ENCODE peak calls at places on chromosomes 11 and 22, in nine cellular contexts. Z, I, N, M, O, R, V, W and E are unnamed samples.

GRCh38 chr11:100004541-100004940 is 682.5 kb upstream of the ARHGAP42 start:
- DNase-seq in Z (no peak), I (no peak), N (no peak), M (no peak), O (no peak), R (no peak), V (peak; percentile 43), W (no peak), E (no peak)

GRCh38 chr22:33357894-33358440 is 299.8 kb upstream of the SYN3 start:
- DNase-seq in Z (no peak), I (no peak), N (no peak), M (no peak), O (no peak), R (no peak), V (no peak), W (no peak), E (no peak)

GRCh38 chr11:69109101-69109500 is 46.6 kb upstream of the SMIM38 start:
- DNase-seq in Z (no peak), I (no peak), N (no peak), M (peak; percentile 22), O (no peak), R (no peak), V (no peak), W (no peak), E (no peak)

GRCh38 chr22:23182289-23183106 is 2.2 kb downstream of the BCR start:
- DNase-seq in Z (peak; percentile 45), I (no peak), N (no peak), M (no peak), O (peak; percentile 47), R (no peak), V (peak; percentile 23), W (no peak), E (no peak)

GRCh38 chr11:32333335-32333991 is 101.9 kb downstream of the WT1 start:
- DNase-seq in Z (peak; percentile 20), I (no peak), N (peak; percentile 50), M (peak; percentile 68), O (peak; percentile 81), R (no peak), V (peak; percentile 71), W (peak; percentile 86), E (no peak)

GRCh38 chr11:19460718-19461405 is 220.1 kb upstream of the E2F8 start:
- DNase-seq in Z (no peak), I (no peak), N (peak; percentile 20), M (no peak), O (no peak), R (no peak), V (peak; percentile 34), W (no peak), E (no peak)

GRCh38 chr11:17734418-17734911 is at the start of gene KCNC1:
- DNase-seq in Z (no peak), I (no peak), N (peak; percentile 33), M (no peak), O (peak; percentile 75), R (no peak), V (peak; percentile 43), W (no peak), E (no peak)

GRCh38 chr11:126163074-126163700 is 48.3 kb downstream of the RPUSD4 start:
- DNase-seq in Z (no peak), I (no peak), N (no peak), M (no peak), O (no peak), R (peak; percentile 85), V (peak; percentile 16), W (no peak), E (no peak)

GRCh38 chr11:113014262-113014661 is 53.0 kb downstream of the NCAM1 start:
- DNase-seq in Z (no peak), I (no peak), N (no peak), M (no peak), O (no peak), R (no peak), V (no peak), W (no peak), E (no peak)
- TF ChIP-seq CTCF in Z (no peak), I (no peak), N (no peak), M (no peak), O (no peak), R (no peak), V (no peak), W (no peak), E (no peak)

DNA sequence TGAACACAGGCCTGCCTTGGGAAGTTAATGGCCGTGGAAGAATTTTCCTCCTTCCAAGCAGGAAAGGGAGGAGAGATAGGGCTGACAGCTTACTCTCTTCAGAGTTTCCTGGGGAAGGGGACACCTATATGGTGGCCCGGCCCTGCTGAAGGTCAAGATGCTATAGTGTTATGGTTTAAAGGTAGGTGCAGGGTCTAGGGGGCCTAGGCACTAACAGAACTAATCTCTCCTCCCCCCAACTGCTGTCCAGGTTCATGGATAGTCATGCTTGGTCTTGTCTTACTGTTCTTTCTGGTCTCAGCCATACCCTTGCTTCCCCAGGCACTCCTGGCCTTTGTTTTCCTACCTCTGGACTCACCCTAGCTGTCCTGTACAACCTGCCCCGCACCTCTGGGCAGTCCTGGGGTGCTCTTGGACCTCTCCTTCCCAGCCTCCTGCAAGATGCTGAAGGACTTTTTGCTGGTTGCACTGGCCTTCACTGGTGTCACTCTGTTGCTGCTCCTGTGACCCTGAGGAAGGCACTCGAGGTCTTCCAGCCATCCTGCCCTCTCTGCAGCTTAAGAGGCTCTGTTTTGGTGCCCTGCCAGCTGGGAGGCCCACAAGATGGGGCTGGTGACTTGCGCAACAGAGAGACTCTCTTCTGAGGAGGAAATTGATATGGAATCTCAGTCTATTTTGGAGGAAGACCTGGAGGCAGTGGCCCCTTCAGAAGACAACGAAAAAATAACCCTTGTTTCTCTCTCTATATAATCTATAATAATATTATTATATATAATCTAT is 17.9 kb downstream of the SEC14L3 start:
- DNase-seq in Z (no peak), I (no peak), N (no peak), M (peak; percentile 75), O (peak; percentile 48), R (no peak), V (peak; percentile 26), W (no peak), E (no peak)
- TF ChIP-seq CTCF in Z (no peak), I (no peak), N (no peak), M (no peak), O (peak; percentile 55), R (no peak), V (no peak), W (no peak), E (no peak)

GRCh38 chr22:27883656-27884350 is 35.3 kb downstream of the PITPNB start:
- DNase-seq in Z (no peak), I (no peak), N (no peak), M (no peak), O (no peak), R (no peak), V (no peak), W (no peak), E (no peak)

GRCh38 chr22:27892064-27892463 is 27.0 kb downstream of the PITPNB start:
- DNase-seq in Z (no peak), I (no peak), N (no peak), M (no peak), O (no peak), R (no peak), V (no peak), W (no peak), E (no peak)

GRCh38 chr22:27885977-27886842 is 32.8 kb downstream of the PITPNB start:
- DNase-seq in Z (peak; percentile 55), I (no peak), N (no peak), M (no peak), O (peak; percentile 72), R (peak; percentile 77), V (peak; percentile 85), W (no peak), E (no peak)

GRCh38 chr22:27888310-27888709 is 30.7 kb downstream of the PITPNB start:
- DNase-seq in Z (no peak), I (peak; percentile 64), N (no peak), M (no peak), O (no peak), R (no peak), V (no peak), W (no peak), E (no peak)

GRCh38 chr22:27886843-27887151 is 32.3 kb downstream of the PITPNB start:
- DNase-seq in Z (no peak), I (no peak), N (no peak), M (no peak), O (no peak), R (no peak), V (no peak), W (no peak), E (no peak)
- TF ChIP-seq CTCF in Z (peak; percentile 53), I (no peak), N (peak; percentile 14), M (no peak), O (no peak), R (peak; percentile 65), V (no peak), W (no peak), E (no peak)

GRCh38 chr11:61541568-61541967 is 33.0 kb downstream of the LRRC10B start:
- DNase-seq in Z (no peak), I (no peak), N (no peak), M (no peak), O (peak; percentile 80), R (peak; percentile 23), V (peak; percentile 19), W (no peak), E (no peak)

GRCh38 chr11:61540528-61540927 is 32.0 kb downstream of the LRRC10B start:
- DNase-seq in Z (no peak), I (no peak), N (no peak), M (no peak), O (no peak), R (no peak), V (no peak), W (no peak), E (no peak)

GRCh38 chr11:61542661-61543060 is 34.1 kb downstream of the LRRC10B start:
- DNase-seq in Z (no peak), I (no peak), N (no peak), M (no peak), O (no peak), R (no peak), V (no peak), W (no peak), E (no peak)

GRCh38 chr11:61543606-61544306 is 35.2 kb downstream of the LRRC10B start:
- DNase-seq in Z (no peak), I (no peak), N (no peak), M (no peak), O (no peak), R (peak; percentile 69), V (peak; percentile 26), W (no peak), E (no peak)

DNA sequence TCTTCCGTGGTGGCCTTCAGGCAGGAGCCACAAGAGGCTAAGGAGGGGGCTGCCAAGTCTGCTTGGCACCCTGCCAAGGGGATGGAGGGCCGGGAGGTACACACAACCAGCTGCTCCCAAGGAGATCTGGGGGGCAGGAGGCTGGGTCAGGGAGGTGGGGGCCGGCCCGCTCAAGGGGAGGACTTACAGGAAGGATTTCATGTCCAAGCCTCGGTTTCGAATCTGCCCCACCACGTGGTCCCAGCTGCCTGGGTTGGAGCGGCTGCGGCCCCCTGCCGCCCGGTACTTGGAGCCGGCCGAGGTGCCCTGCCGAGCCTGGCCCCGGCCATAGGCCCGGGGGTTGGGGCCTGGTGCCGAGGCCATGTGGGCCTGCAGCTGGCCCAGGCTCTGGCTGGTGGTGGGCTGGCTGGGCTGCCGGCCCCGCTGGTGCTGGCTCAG is 33.5 kb downstream of the LRRC10B start:
- DNase-seq in Z (no peak), I (no peak), N (no peak), M (no peak), O (no peak), R (no peak), V (peak; percentile 22), W (no peak), E (no peak)
- TF ChIP-seq CTCF in Z (no peak), I (no peak), N (no peak), M (no peak), O (no peak), R (no peak), V (no peak), W (no peak), E (no peak)